ENCODE peak calls at places on chromosomes 3 and 15, in five cellular contexts. One of them, this sample, is unnamed.

GRCh38 chr3:63523100-63523499 is 129.4 kb upstream of the SNTN start:
- DNase-seq in AG10803: no peak
- DNase-seq in fibroblast of pulmonary artery: no peak
- DNase-seq in tibial artery: no peak
- DNase-seq in GM12864: no peak
- DNase-seq in this sample: no peak

GRCh38 chr15:97235285-97235985 is 725.1 kb upstream of the ARRDC4 start:
- DNase-seq in AG10803: peak
- DNase-seq in fibroblast of pulmonary artery: peak
- DNase-seq in tibial artery: no peak
- DNase-seq in GM12864: no peak
- DNase-seq in this sample: peak

GRCh38 chr3:165797551-165797950 is 39.7 kb downstream of the BCHE start:
- DNase-seq in AG10803: no peak
- DNase-seq in fibroblast of pulmonary artery: no peak
- DNase-seq in tibial artery: no peak
- DNase-seq in GM12864: no peak
- DNase-seq in this sample: no peak

GRCh38 chr3:31960793-31961431 is 20.1 kb downstream of the OSBPL10 start:
- DNase-seq in AG10803: peak
- DNase-seq in fibroblast of pulmonary artery: peak
- DNase-seq in tibial artery: no peak
- DNase-seq in GM12864: no peak
- DNase-seq in this sample: no peak

GRCh38 chr3:18153571-18154173 is 271.5 kb downstream of the SATB1 start:
- DNase-seq in AG10803: peak
- DNase-seq in fibroblast of pulmonary artery: peak
- DNase-seq in tibial artery: no peak
- DNase-seq in GM12864: no peak
- DNase-seq in this sample: no peak

GRCh38 chr3:155411500-155412223 is 118.2 kb upstream of the STRIT1 start:
- DNase-seq in AG10803: no peak
- DNase-seq in fibroblast of pulmonary artery: no peak
- DNase-seq in tibial artery: no peak
- DNase-seq in GM12864: no peak
- DNase-seq in this sample: peak

GRCh38 chr3:127954642-127955041 is 39.6 kb downstream of the KBTBD12 start:
- DNase-seq in AG10803: no peak
- DNase-seq in fibroblast of pulmonary artery: no peak
- DNase-seq in tibial artery: peak
- DNase-seq in GM12864: no peak
- DNase-seq in this sample: no peak

GRCh38 chr3:177443469-177443868 is 246.2 kb upstream of the TBL1XR1 start:
- DNase-seq in AG10803: peak
- DNase-seq in fibroblast of pulmonary artery: peak
- DNase-seq in tibial artery: no peak
- DNase-seq in GM12864: no peak
- DNase-seq in this sample: no peak

GRCh38 chr15:40106203-40107161 is 2.2 kb downstream of the BMF start:
- DNase-seq in AG10803: peak
- DNase-seq in fibroblast of pulmonary artery: peak
- DNase-seq in tibial artery: peak
- DNase-seq in GM12864: peak
- DNase-seq in this sample: peak

GRCh38 chr3:136992091-136992490 is 34.3 kb downstream of the IL20RB start:
- DNase-seq in AG10803: no peak
- DNase-seq in fibroblast of pulmonary artery: no peak
- DNase-seq in tibial artery: no peak
- DNase-seq in GM12864: no peak
- DNase-seq in this sample: no peak

GRCh38 chr15:63506537-63507035 is 2.2 kb downstream of the USP3 start:
- DNase-seq in AG10803: peak
- DNase-seq in fibroblast of pulmonary artery: no peak
- DNase-seq in tibial artery: no peak
- DNase-seq in GM12864: no peak
- DNase-seq in this sample: peak

GRCh38 chr3:183158552-183159006 is 4.0 kb downstream of the LAMP3 start:
- DNase-seq in AG10803: peak
- DNase-seq in fibroblast of pulmonary artery: peak
- DNase-seq in tibial artery: no peak
- DNase-seq in GM12864: peak
- DNase-seq in this sample: peak

GRCh38 chr3:130395916-130396315 is 50.4 kb downstream of the COL6A5 start:
- DNase-seq in AG10803: peak
- DNase-seq in fibroblast of pulmonary artery: peak
- DNase-seq in tibial artery: no peak
- DNase-seq in GM12864: no peak
- DNase-seq in this sample: no peak

GRCh38 chr3:182717216-182717615 is 76.1 kb upstream of the ATP11B start:
- DNase-seq in AG10803: no peak
- DNase-seq in fibroblast of pulmonary artery: no peak
- DNase-seq in tibial artery: no peak
- DNase-seq in GM12864: peak
- DNase-seq in this sample: peak

GRCh38 chr3:21377366-21377765 is 373.6 kb downstream of the ZNF385D start:
- DNase-seq in AG10803: peak
- DNase-seq in fibroblast of pulmonary artery: no peak
- DNase-seq in tibial artery: no peak
- DNase-seq in GM12864: no peak
- DNase-seq in this sample: no peak

GRCh38 chr3:120284702-120285507 is at the start of gene GPR156:
- DNase-seq in AG10803: peak
- DNase-seq in fibroblast of pulmonary artery: peak
- DNase-seq in tibial artery: no peak
- DNase-seq in GM12864: no peak
- DNase-seq in this sample: peak

GRCh38 chr3:86180696-86181095 is 810.3 kb downstream of the VGLL3 start:
- DNase-seq in AG10803: no peak
- DNase-seq in fibroblast of pulmonary artery: no peak
- DNase-seq in tibial artery: no peak
- DNase-seq in GM12864: no peak
- DNase-seq in this sample: no peak

GRCh38 chr3:107681385-107681784 is 158.6 kb downstream of the BBX start:
- DNase-seq in AG10803: no peak
- DNase-seq in fibroblast of pulmonary artery: no peak
- DNase-seq in tibial artery: no peak
- DNase-seq in GM12864: no peak
- DNase-seq in this sample: no peak

GRCh38 chr15:58434334-58434888 is 2.6 kb downstream of the LIPC start:
- DNase-seq in AG10803: no peak
- DNase-seq in fibroblast of pulmonary artery: no peak
- DNase-seq in tibial artery: no peak
- DNase-seq in GM12864: no peak
- DNase-seq in this sample: no peak

GRCh38 chr15:56718560-56718959 is 14.7 kb downstream of the ZNF280D start:
- DNase-seq in AG10803: no peak
- DNase-seq in fibroblast of pulmonary artery: no peak
- DNase-seq in tibial artery: no peak
- DNase-seq in GM12864: no peak
- DNase-seq in this sample: no peak

GRCh38 chr15:101397521-101398003 is 91.9 kb downstream of the PCSK6 start:
- DNase-seq in AG10803: no peak
- DNase-seq in fibroblast of pulmonary artery: no peak
- DNase-seq in tibial artery: no peak
- DNase-seq in GM12864: no peak
- DNase-seq in this sample: no peak

GRCh38 chr15:99574048-99574447 is 8.3 kb downstream of the MEF2A start:
- DNase-seq in AG10803: no peak
- DNase-seq in fibroblast of pulmonary artery: no peak
- DNase-seq in tibial artery: no peak
- DNase-seq in GM12864: no peak
- DNase-seq in this sample: no peak

GRCh38 chr3:97974996-97975395 is 2.8 kb upstream of the RIOX2 start:
- DNase-seq in AG10803: no peak
- DNase-seq in fibroblast of pulmonary artery: no peak
- DNase-seq in tibial artery: no peak
- DNase-seq in GM12864: no peak
- DNase-seq in this sample: peak

GRCh38 chr3:123392368-123392767 is 56.5 kb downstream of the ADCY5 start:
- DNase-seq in AG10803: no peak
- DNase-seq in fibroblast of pulmonary artery: no peak
- DNase-seq in tibial artery: no peak
- DNase-seq in GM12864: no peak
- DNase-seq in this sample: no peak

GRCh38 chr15:80199366-80199765 is 46.6 kb downstream of the FAH start:
- DNase-seq in AG10803: no peak
- DNase-seq in fibroblast of pulmonary artery: no peak
- DNase-seq in tibial artery: no peak
- DNase-seq in GM12864: no peak
- DNase-seq in this sample: no peak

GRCh38 chr15:70856177-70856883 is 2.4 kb upstream of the LARP6 start:
- DNase-seq in AG10803: peak
- DNase-seq in fibroblast of pulmonary artery: peak
- DNase-seq in tibial artery: no peak
- DNase-seq in GM12864: no peak
- DNase-seq in this sample: no peak

GRCh38 chr3:184710870-184711365 is 946 bp downstream of the MAGEF1 start:
- DNase-seq in AG10803: no peak
- DNase-seq in fibroblast of pulmonary artery: peak
- DNase-seq in tibial artery: no peak
- DNase-seq in GM12864: no peak
- DNase-seq in this sample: peak

GRCh38 chr15:39156166-39156565 is 424.7 kb upstream of the THBS1 start:
- DNase-seq in AG10803: peak
- DNase-seq in fibroblast of pulmonary artery: no peak
- DNase-seq in tibial artery: peak
- DNase-seq in GM12864: no peak
- DNase-seq in this sample: no peak

GRCh38 chr3:71227344-71227743 is 356.2 kb downstream of the FOXP1 start:
- DNase-seq in AG10803: no peak
- DNase-seq in fibroblast of pulmonary artery: no peak
- DNase-seq in tibial artery: no peak
- DNase-seq in GM12864: no peak
- DNase-seq in this sample: no peak

GRCh38 chr3:102083971-102084370 is 234.7 kb downstream of the NFKBIZ start:
- DNase-seq in AG10803: peak
- DNase-seq in fibroblast of pulmonary artery: peak
- DNase-seq in tibial artery: no peak
- DNase-seq in GM12864: no peak
- DNase-seq in this sample: no peak

GRCh38 chr3:135667061-135667460 is 298.5 kb upstream of the PPP2R3A start:
- DNase-seq in AG10803: no peak
- DNase-seq in fibroblast of pulmonary artery: no peak
- DNase-seq in tibial artery: no peak
- DNase-seq in GM12864: no peak
- DNase-seq in this sample: no peak

GRCh38 chr3:196096382-196096953 is 14.6 kb upstream of the TFRC start:
- DNase-seq in AG10803: peak
- DNase-seq in fibroblast of pulmonary artery: no peak
- DNase-seq in tibial artery: peak
- DNase-seq in GM12864: no peak
- DNase-seq in this sample: peak

GRCh38 chr15:68042156-68042854 is 11.8 kb upstream of the PIAS1 start:
- DNase-seq in AG10803: no peak
- DNase-seq in fibroblast of pulmonary artery: no peak
- DNase-seq in tibial artery: no peak
- DNase-seq in GM12864: no peak
- DNase-seq in this sample: peak

GRCh38 chr3:14396293-14396692 is 6.1 kb upstream of the SLC6A6 start:
- DNase-seq in AG10803: no peak
- DNase-seq in fibroblast of pulmonary artery: no peak
- DNase-seq in tibial artery: no peak
- DNase-seq in GM12864: no peak
- DNase-seq in this sample: no peak

GRCh38 chr3:178480795-178481194 is 55.4 kb upstream of the KCNMB2 start:
- DNase-seq in AG10803: no peak
- DNase-seq in fibroblast of pulmonary artery: no peak
- DNase-seq in tibial artery: no peak
- DNase-seq in GM12864: peak
- DNase-seq in this sample: peak

GRCh38 chr3:39707314-39707909 is 102.0 kb upstream of the MYRIP start:
- DNase-seq in AG10803: peak
- DNase-seq in fibroblast of pulmonary artery: peak
- DNase-seq in tibial artery: no peak
- DNase-seq in GM12864: peak
- DNase-seq in this sample: peak

GRCh38 chr3:182242563-182242962 is 530.8 kb downstream of the SOX2 start:
- DNase-seq in AG10803: no peak
- DNase-seq in fibroblast of pulmonary artery: no peak
- DNase-seq in tibial artery: no peak
- DNase-seq in GM12864: no peak
- DNase-seq in this sample: no peak

GRCh38 chr15:62903437-62903836 is 139.1 kb upstream of the TPM1 start:
- DNase-seq in AG10803: no peak
- DNase-seq in fibroblast of pulmonary artery: no peak
- DNase-seq in tibial artery: no peak
- DNase-seq in GM12864: no peak
- DNase-seq in this sample: no peak

GRCh38 chr3:46544771-46545503 is 21.2 kb downstream of the LRRC2 start:
- DNase-seq in AG10803: no peak
- DNase-seq in fibroblast of pulmonary artery: no peak
- DNase-seq in tibial artery: no peak
- DNase-seq in GM12864: no peak
- DNase-seq in this sample: no peak

GRCh38 chr15:51191072-51191665 is 96.5 kb upstream of the TNFAIP8L3 start:
- DNase-seq in AG10803: no peak
- DNase-seq in fibroblast of pulmonary artery: no peak
- DNase-seq in tibial artery: no peak
- DNase-seq in GM12864: no peak
- DNase-seq in this sample: no peak
- H3K4me3 ChIP-seq in AG10803: no peak
- H3K4me3 ChIP-seq in fibroblast of pulmonary artery: no peak
- H3K4me3 ChIP-seq in tibial artery: no peak
- H3K4me3 ChIP-seq in GM12864: no peak
- H3K4me3 ChIP-seq in this sample: no peak

DNA sequence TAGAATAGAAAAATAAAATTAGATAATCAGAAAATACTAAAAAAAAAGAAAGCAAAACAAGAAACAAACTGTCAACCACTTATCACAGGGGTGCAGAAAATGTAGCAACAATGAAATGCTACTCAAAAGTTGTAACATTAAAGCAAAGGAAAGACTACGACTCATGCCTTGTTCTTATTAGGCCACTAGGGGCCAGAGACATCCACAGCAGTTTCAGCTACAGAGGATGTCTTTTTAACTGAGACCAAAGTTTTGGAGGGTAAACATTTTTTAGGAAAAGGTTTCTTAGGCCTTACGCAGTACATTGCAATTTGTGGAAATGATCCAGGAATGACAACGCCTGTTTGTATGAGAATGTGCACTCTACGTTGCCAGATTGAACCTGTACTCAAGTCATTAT is 15.4 kb upstream of the CADM2 start:
- DNase-seq in AG10803: no peak
- DNase-seq in fibroblast of pulmonary artery: no peak
- DNase-seq in tibial artery: no peak
- DNase-seq in GM12864: no peak
- DNase-seq in this sample: no peak
- TF ChIP-seq CTCF in AG10803: no peak
- TF ChIP-seq CTCF in fibroblast of pulmonary artery: no peak
- TF ChIP-seq CTCF in tibial artery: no peak
- TF ChIP-seq CTCF in GM12864: peak
- TF ChIP-seq CTCF in this sample: no peak

GRCh38 chr3:16883057-16883725 is 1.6 kb upstream of the PLCL2 start:
- DNase-seq in AG10803: peak
- DNase-seq in fibroblast of pulmonary artery: no peak
- DNase-seq in tibial artery: no peak
- DNase-seq in GM12864: no peak
- DNase-seq in this sample: no peak
- H3K4me3 ChIP-seq in AG10803: no peak
- H3K4me3 ChIP-seq in fibroblast of pulmonary artery: no peak
- H3K4me3 ChIP-seq in tibial artery: no peak
- H3K4me3 ChIP-seq in GM12864: no peak
- H3K4me3 ChIP-seq in this sample: no peak

GRCh38 chr3:37993811-37994638 is 3.4 kb downstream of the VILL start:
- DNase-seq in AG10803: peak
- DNase-seq in fibroblast of pulmonary artery: peak
- DNase-seq in tibial artery: peak
- DNase-seq in GM12864: no peak
- DNase-seq in this sample: peak
- TF ChIP-seq CTCF in AG10803: no peak
- TF ChIP-seq CTCF in fibroblast of pulmonary artery: no peak
- TF ChIP-seq CTCF in tibial artery: no peak
- TF ChIP-seq CTCF in GM12864: peak
- TF ChIP-seq CTCF in this sample: no peak

This sample was measured in GM12865.